ENCODE peak calls at places on chromosomes 2 and 18, in four cellular contexts. S, Q, R and M are unnamed samples.
A peak's percentile ranks its signal among the peaks of the same experiment; 100 is the strongest.

GRCh38 chr2:240391111-240392051 is 44.1 kb upstream of the GPC1 start:
- DNase-seq in Q (no peak), R (no peak), S (no peak), M (no peak)

GRCh38 chr2:47601518-47602015 is 181.4 kb upstream of the MSH6 start:
- DNase-seq in R (no peak), Q (no peak), S (no peak), M (no peak)

GRCh38 chr2:74462054-74462785 is 3.0 kb downstream of the MOGS start:
- DNase-seq in R (no peak), S (no peak), Q (no peak), M (no peak)

GRCh38 chr18:35376393-35376741 is 770 bp downstream of the ZNF396 start:
- DNase-seq in R (peak; percentile 71), Q (no peak), S (no peak), M (peak; percentile 65)

GRCh38 chr18:76487076-76487475 is 8.0 kb downstream of the ZNF516 start:
- DNase-seq in S (no peak), R (no peak), Q (no peak), M (no peak)

GRCh38 chr2:191265311-191266170 is 20.3 kb downstream of the MYO1B start:
- DNase-seq in Q (no peak), S (no peak), R (no peak), M (no peak)

GRCh38 chr2:171482877-171483276 is 39.4 kb upstream of the CYBRD1 start:
- DNase-seq in S (no peak), Q (no peak), R (no peak), M (no peak)

GRCh38 chr2:235666240-235666781 is 172.5 kb downstream of the AGAP1 start:
- DNase-seq in Q (peak; percentile 77), S (no peak), R (no peak), M (peak; percentile 69)

GRCh38 chr2:796151-796955 is 119.1 kb upstream of the TMEM18 start:
- DNase-seq in S (no peak), R (no peak), Q (no peak), M (no peak)

GRCh38 chr2:53852540-53852939 is 7.2 kb downstream of the GPR75 start:
- DNase-seq in Q (no peak), R (no peak), S (no peak), M (no peak)

GRCh38 chr18:2982452-2983172 is 30.3 kb downstream of the LPIN2 start:
- DNase-seq in R (no peak), S (no peak), Q (peak; percentile 68), M (no peak)

GRCh38 chr2:223598994-223599645 is 3.0 kb downstream of the SCG2 start:
- DNase-seq in S (no peak), R (no peak), Q (no peak), M (peak; percentile 25)

GRCh38 chr2:192546566-192546965 is 351.8 kb upstream of the TMEFF2 start:
- DNase-seq in S (no peak), Q (no peak), R (no peak), M (no peak)

GRCh38 chr2:181123798-181124217 is 143.4 kb downstream of the UBE2E3 start:
- DNase-seq in S (peak; percentile 53), Q (no peak), R (no peak), M (no peak)

GRCh38 chr2:159075726-159076125 is 107.3 kb downstream of the TANC1 start:
- DNase-seq in Q (no peak), S (no peak), R (no peak), M (no peak)

DNA sequence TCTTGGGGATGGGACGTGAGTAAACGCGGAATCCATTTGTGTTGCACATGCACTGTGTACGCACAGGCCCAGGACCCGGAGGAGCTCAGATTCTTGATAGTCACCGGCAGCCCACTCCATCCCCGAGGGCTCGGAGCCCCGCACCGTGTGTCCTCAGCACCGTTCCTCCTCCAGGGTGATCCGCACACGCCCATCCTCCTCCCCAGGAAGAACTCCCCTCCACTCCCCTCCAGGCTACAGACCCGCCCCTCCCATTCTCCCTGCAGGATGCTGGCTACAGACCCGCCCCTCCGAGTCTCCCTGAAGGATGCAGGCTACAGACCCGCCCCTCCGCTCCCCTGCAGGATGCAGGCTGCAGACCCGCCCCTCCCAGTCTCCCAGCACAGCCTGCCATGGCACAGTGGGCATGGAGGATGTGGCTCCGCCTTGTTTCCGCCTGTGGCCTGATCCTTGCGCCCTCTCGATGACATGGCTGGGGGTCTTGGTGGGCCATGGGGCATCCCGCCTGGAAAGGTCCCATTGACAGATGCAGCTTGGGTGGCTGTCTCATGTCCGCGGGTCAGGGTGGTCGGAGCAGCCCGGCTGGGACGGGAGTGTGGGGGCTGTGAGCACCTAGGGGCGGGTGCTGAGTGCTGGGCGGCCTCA is 14.1 kb downstream of the CTDP1 start:
- DNase-seq in Q (no peak), S (no peak), R (no peak), M (no peak)
- TF ChIP-seq RFX5 in Q (no peak), S (no peak), R (no peak), M (no peak)

GRCh38 chr2:237590272-237591020 is at the start of gene RAB17:
- DNase-seq in S (no peak), Q (peak; percentile 90), R (no peak), M (no peak)
- TF ChIP-seq EP300 in S (no peak), Q (peak; percentile 47), R (no peak), M (no peak)

DNA sequence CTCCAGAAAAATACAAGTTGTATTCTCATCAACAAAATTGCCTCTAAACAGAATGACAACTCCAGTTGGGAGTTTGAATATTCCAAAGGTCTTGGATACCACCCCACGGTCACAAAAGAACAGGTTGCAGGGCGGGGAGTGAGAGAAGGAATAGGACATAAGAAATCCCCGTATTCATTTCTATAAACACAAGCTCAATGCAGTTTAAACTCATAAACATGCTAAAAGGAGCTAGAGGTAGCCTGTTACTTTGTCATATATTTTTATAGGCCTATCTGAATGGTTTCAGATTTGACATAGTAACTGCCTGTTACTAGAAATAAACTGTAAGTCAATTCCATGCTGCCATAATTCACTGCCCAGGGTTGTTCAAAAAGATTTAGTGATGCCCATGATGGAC is 567.5 kb downstream of the BCL11A start:
- DNase-seq in S (no peak), R (no peak), Q (no peak), M (no peak)
- TF ChIP-seq FOXM1 in S (no peak), R (no peak), Q (no peak), M (no peak)

DNA sequence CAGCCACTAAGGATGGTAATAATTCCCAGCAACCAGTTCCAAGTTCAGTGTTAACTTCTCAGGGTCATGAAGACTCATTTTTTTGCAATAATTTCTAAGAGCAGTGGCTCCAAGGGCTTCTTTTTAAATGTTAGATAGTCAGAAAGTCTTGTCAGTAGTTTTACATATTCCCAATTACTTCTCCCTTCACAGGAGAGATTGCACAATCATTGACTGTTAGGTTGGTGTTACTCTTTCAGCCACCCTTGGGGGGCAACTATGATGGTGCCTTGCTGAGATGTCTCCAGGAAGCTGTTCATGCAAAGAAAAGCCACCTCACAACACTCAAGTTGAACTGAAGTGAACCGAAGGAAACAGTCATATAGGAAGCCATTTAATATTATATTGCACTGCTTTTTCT is 127.9 kb upstream of the DOCK10 start:
- DNase-seq in Q (no peak), S (no peak), R (no peak), M (no peak)
- TF ChIP-seq RFX5 in Q (no peak), S (no peak), R (no peak), M (no peak)

GRCh38 chr2:166128156-166128505 is 311 bp upstream of the SCN1A start:
- DNase-seq in Q (no peak), S (no peak), R (no peak), M (no peak)

GRCh38 chr2:166125557-166125956 is 2.3 kb downstream of the SCN1A start:
- DNase-seq in R (no peak), S (no peak), Q (no peak), M (no peak)

GRCh38 chr2:166127217-166128155 is at the start of gene SCN1A:
- DNase-seq in S (no peak), R (peak; percentile 41), Q (peak; percentile 89), M (peak; percentile 25)

GRCh38 chr2:166126014-166126639 is 1.7 kb downstream of the SCN1A start:
- DNase-seq in R (no peak), S (no peak), Q (no peak), M (no peak)
- TF ChIP-seq EP300 in R (no peak), S (no peak), Q (no peak), M (no peak)

DNA sequence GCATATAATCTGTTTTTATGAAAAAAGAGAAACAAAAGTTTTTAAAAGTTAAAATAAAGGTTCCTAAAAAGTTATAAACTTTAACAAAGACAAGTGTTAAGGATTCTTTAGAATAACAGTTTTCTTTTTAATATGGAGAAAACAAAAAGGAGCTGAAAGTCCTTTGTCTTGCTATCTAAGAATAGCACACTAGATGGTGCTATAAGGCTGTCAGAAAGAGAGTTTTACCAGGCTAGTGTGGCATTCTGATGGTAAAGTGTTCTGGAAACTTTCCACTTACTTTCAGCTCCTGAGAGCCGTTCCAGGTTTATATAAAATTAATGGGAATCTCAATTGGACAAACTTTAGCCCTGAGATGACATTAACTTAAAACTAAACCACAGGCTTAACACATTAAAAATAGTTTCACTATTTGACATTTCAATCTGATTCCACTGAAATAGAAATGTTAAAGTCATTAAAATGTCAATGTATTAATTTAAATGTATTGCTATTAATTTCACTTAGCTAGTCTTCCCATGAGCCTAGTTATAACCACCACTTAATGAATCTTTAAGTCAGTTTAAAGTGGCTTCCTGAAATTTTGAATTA is 3.7 kb downstream of the FBXO48 start:
- DNase-seq in S (no peak), R (peak; percentile 72), Q (peak; percentile 68), M (peak; percentile 63)
- TF ChIP-seq FOXM1 in S (no peak), R (no peak), Q (no peak), M (no peak)

GRCh38 chr2:72932805-72933204 is 15.5 kb downstream of the EMX1 start:
- DNase-seq in Q (no peak), S (no peak), R (no peak), M (no peak)

GRCh38 chr2:72933207-72933606 is 15.9 kb downstream of the EMX1 start:
- DNase-seq in S (no peak), R (no peak), Q (no peak), M (no peak)

GRCh38 chr2:72931280-72931910 is 14.1 kb downstream of the EMX1 start:
- DNase-seq in Q (no peak), R (no peak), S (no peak), M (no peak)

GRCh38 chr2:72933646-72934151 is 16.4 kb downstream of the EMX1 start:
- DNase-seq in R (no peak), Q (no peak), S (no peak), M (no peak)

DNA sequence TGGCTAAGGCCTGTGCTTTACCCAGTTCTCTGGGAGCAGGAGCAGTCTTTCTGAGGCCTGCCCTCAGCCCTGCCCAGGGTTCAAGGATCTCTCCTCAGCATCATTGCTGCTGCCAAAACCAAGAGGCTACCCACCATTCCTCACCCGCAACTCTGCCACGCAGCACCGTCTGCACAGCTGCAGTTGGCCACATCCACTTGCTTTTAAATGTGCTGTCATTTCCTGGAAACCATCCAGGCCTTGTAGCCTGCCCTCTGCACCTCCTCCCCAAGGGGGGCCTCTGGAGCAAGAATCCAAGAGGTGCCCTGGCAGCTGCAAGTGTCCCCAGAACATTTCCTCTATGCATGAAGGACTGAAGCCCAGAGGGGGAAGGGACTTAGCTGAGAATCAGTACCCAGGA is 14.7 kb downstream of the EMX1 start:
- DNase-seq in Q (no peak), S (no peak), R (no peak), M (no peak)
- TF ChIP-seq RFX5 in Q (no peak), S (no peak), R (no peak), M (no peak)

GRCh38 chr2:105403241-105403784 is 4.5 kb upstream of the FHL2 start:
- DNase-seq in Q (no peak), R (no peak), S (no peak), M (no peak)

GRCh38 chr2:105405291-105405690 is 6.4 kb upstream of the FHL2 start:
- DNase-seq in Q (no peak), R (no peak), S (no peak), M (no peak)

GRCh38 chr2:105402809-105403208 is 4.0 kb upstream of the FHL2 start:
- DNase-seq in Q (no peak), R (no peak), S (no peak), M (no peak)

GRCh38 chr2:105404736-105405135 is 5.9 kb upstream of the FHL2 start:
- DNase-seq in R (no peak), S (no peak), Q (no peak), M (no peak)

GRCh38 chr2:105403785-105404698 is 5.2 kb upstream of the FHL2 start:
- DNase-seq in S (no peak), R (peak; percentile 37), Q (no peak), M (no peak)
- TF ChIP-seq EP300 in S (no peak), R (peak; percentile 1), Q (no peak), M (no peak)